ENCODE peak calls at places on chromosomes 13 and 19, in nine cellular contexts. One of them, this sample, is unnamed.

GRCh38 chr19:17873661-17874422 is 2.1 kb downstream of the SLC5A5 start:
- DNase-seq in HepG2: no peak
- DNase-seq in astrocyte of the cerebellum: no peak
- DNase-seq in lung: no peak
- DNase-seq in fibroblast of mammary gland: no peak
- DNase-seq in GM10248: peak
- DNase-seq in activated CD8-positive, alpha-beta T cell treated with anti-CD3 and anti-CD28 coated beads for 36 hours: peak
- DNase-seq in glutamatergic neuron: peak
- DNase-seq in natural killer cell: peak
- DNase-seq in this sample: no peak

GRCh38 chr19:40614595-40615411 is 13.6 kb downstream of the LTBP4 start:
- DNase-seq in fibroblast of mammary gland: peak
- DNase-seq in glutamatergic neuron: peak
- DNase-seq in HepG2: no peak
- DNase-seq in activated CD8-positive, alpha-beta T cell treated with anti-CD3 and anti-CD28 coated beads for 36 hours: peak
- DNase-seq in astrocyte of the cerebellum: peak
- DNase-seq in lung: peak
- DNase-seq in GM10248: peak
- DNase-seq in natural killer cell: no peak
- DNase-seq in this sample: peak

GRCh38 chr19:5128251-5128931 is 159.5 kb downstream of the KDM4B start:
- DNase-seq in fibroblast of mammary gland: peak
- DNase-seq in GM10248: no peak
- DNase-seq in natural killer cell: no peak
- DNase-seq in HepG2: no peak
- DNase-seq in glutamatergic neuron: no peak
- DNase-seq in lung: no peak
- DNase-seq in activated CD8-positive, alpha-beta T cell treated with anti-CD3 and anti-CD28 coated beads for 36 hours: no peak
- DNase-seq in astrocyte of the cerebellum: no peak
- DNase-seq in this sample: peak

GRCh38 chr19:20879501-20879900 is 43.5 kb upstream of the ZNF85 start:
- DNase-seq in HepG2: no peak
- DNase-seq in lung: no peak
- DNase-seq in GM10248: no peak
- DNase-seq in glutamatergic neuron: no peak
- DNase-seq in activated CD8-positive, alpha-beta T cell treated with anti-CD3 and anti-CD28 coated beads for 36 hours: no peak
- DNase-seq in fibroblast of mammary gland: no peak
- DNase-seq in astrocyte of the cerebellum: no peak
- DNase-seq in natural killer cell: no peak
- DNase-seq in this sample: no peak

GRCh38 chr19:30097746-30098280 is 155.8 kb downstream of the URI1 start:
- DNase-seq in lung: no peak
- DNase-seq in natural killer cell: no peak
- DNase-seq in fibroblast of mammary gland: no peak
- DNase-seq in HepG2: no peak
- DNase-seq in astrocyte of the cerebellum: no peak
- DNase-seq in glutamatergic neuron: no peak
- DNase-seq in activated CD8-positive, alpha-beta T cell treated with anti-CD3 and anti-CD28 coated beads for 36 hours: no peak
- DNase-seq in GM10248: no peak
- DNase-seq in this sample: no peak

GRCh38 chr19:52967772-52968171 is 5.1 kb upstream of the ZNF816 start:
- DNase-seq in GM10248: no peak
- DNase-seq in fibroblast of mammary gland: no peak
- DNase-seq in activated CD8-positive, alpha-beta T cell treated with anti-CD3 and anti-CD28 coated beads for 36 hours: no peak
- DNase-seq in astrocyte of the cerebellum: no peak
- DNase-seq in lung: no peak
- DNase-seq in natural killer cell: no peak
- DNase-seq in glutamatergic neuron: no peak
- DNase-seq in HepG2: no peak
- DNase-seq in this sample: no peak

GRCh38 chr19:15246198-15246481 is 13.9 kb upstream of the EPHX3 start:
- DNase-seq in HepG2: no peak
- DNase-seq in activated CD8-positive, alpha-beta T cell treated with anti-CD3 and anti-CD28 coated beads for 36 hours: no peak
- DNase-seq in natural killer cell: no peak
- DNase-seq in astrocyte of the cerebellum: no peak
- DNase-seq in glutamatergic neuron: no peak
- DNase-seq in lung: no peak
- DNase-seq in fibroblast of mammary gland: no peak
- DNase-seq in GM10248: no peak
- DNase-seq in this sample: no peak

GRCh38 chr19:49858591-49858985 is 7.6 kb downstream of the PTOV1 start:
- DNase-seq in fibroblast of mammary gland: no peak
- DNase-seq in lung: no peak
- DNase-seq in astrocyte of the cerebellum: no peak
- DNase-seq in activated CD8-positive, alpha-beta T cell treated with anti-CD3 and anti-CD28 coated beads for 36 hours: no peak
- DNase-seq in HepG2: no peak
- DNase-seq in GM10248: no peak
- DNase-seq in glutamatergic neuron: no peak
- DNase-seq in natural killer cell: no peak
- DNase-seq in this sample: no peak

GRCh38 chr19:19526581-19527370 is 1.9 kb upstream of the YJEFN3 start:
- DNase-seq in glutamatergic neuron: no peak
- DNase-seq in fibroblast of mammary gland: no peak
- DNase-seq in GM10248: peak
- DNase-seq in lung: no peak
- DNase-seq in activated CD8-positive, alpha-beta T cell treated with anti-CD3 and anti-CD28 coated beads for 36 hours: peak
- DNase-seq in astrocyte of the cerebellum: no peak
- DNase-seq in natural killer cell: no peak
- DNase-seq in HepG2: no peak
- DNase-seq in this sample: no peak

GRCh38 chr13:100547805-100548204 is 40.8 kb downstream of the GGACT start:
- DNase-seq in activated CD8-positive, alpha-beta T cell treated with anti-CD3 and anti-CD28 coated beads for 36 hours: no peak
- DNase-seq in lung: no peak
- DNase-seq in glutamatergic neuron: no peak
- DNase-seq in HepG2: no peak
- DNase-seq in astrocyte of the cerebellum: no peak
- DNase-seq in GM10248: no peak
- DNase-seq in natural killer cell: no peak
- DNase-seq in fibroblast of mammary gland: no peak
- DNase-seq in this sample: peak

GRCh38 chr19:57830071-57830602 is at the start of gene ZNF587B:
- DNase-seq in astrocyte of the cerebellum: peak
- DNase-seq in lung: peak
- DNase-seq in activated CD8-positive, alpha-beta T cell treated with anti-CD3 and anti-CD28 coated beads for 36 hours: peak
- DNase-seq in glutamatergic neuron: peak
- DNase-seq in natural killer cell: peak
- DNase-seq in HepG2: peak
- DNase-seq in GM10248: no peak
- DNase-seq in fibroblast of mammary gland: peak
- DNase-seq in this sample: no peak

GRCh38 chr13:76709851-76710250 is 176.4 kb downstream of the KCTD12 start:
- DNase-seq in HepG2: no peak
- DNase-seq in fibroblast of mammary gland: peak
- DNase-seq in activated CD8-positive, alpha-beta T cell treated with anti-CD3 and anti-CD28 coated beads for 36 hours: no peak
- DNase-seq in lung: no peak
- DNase-seq in GM10248: no peak
- DNase-seq in glutamatergic neuron: no peak
- DNase-seq in natural killer cell: no peak
- DNase-seq in astrocyte of the cerebellum: no peak
- DNase-seq in this sample: peak

GRCh38 chr19:35545001-35545854 is at the start of gene TMEM147:
- DNase-seq in activated CD8-positive, alpha-beta T cell treated with anti-CD3 and anti-CD28 coated beads for 36 hours: peak
- DNase-seq in natural killer cell: peak
- DNase-seq in glutamatergic neuron: peak
- DNase-seq in astrocyte of the cerebellum: peak
- DNase-seq in fibroblast of mammary gland: peak
- DNase-seq in GM10248: peak
- DNase-seq in lung: peak
- DNase-seq in HepG2: peak
- DNase-seq in this sample: peak
- TF ChIP-seq CTCF in activated CD8-positive, alpha-beta T cell treated with anti-CD3 and anti-CD28 coated beads for 36 hours: no peak
- TF ChIP-seq CTCF in natural killer cell: no peak
- TF ChIP-seq CTCF in glutamatergic neuron: no peak
- TF ChIP-seq CTCF in astrocyte of the cerebellum: no peak
- TF ChIP-seq CTCF in fibroblast of mammary gland: no peak
- TF ChIP-seq CTCF in GM10248: no peak
- TF ChIP-seq CTCF in lung: no peak
- TF ChIP-seq CTCF in HepG2: no peak
- TF ChIP-seq CTCF in this sample: no peak

DNA sequence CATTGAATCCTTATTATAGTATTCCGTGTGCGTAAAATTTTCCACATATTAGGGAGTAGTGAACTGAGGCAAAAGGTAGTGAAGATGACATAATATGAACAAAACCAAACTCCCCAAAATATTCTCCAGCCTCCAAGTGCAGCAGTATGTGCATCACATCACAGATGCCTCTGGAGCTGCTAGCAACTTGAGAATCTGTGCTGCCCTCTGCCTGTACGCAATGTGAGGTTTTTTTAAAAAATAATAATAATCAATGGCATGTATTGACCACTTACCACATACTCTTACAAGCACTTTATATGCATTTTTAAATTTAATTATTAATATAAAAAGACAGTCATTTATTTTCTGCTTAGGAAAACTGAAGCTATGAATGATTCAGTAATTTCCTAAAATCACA is 583.0 kb upstream of the SPRY2 start:
- DNase-seq in GM10248: no peak
- DNase-seq in astrocyte of the cerebellum: no peak
- DNase-seq in glutamatergic neuron: no peak
- DNase-seq in natural killer cell: no peak
- DNase-seq in lung: no peak
- DNase-seq in HepG2: no peak
- DNase-seq in fibroblast of mammary gland: peak
- DNase-seq in activated CD8-positive, alpha-beta T cell treated with anti-CD3 and anti-CD28 coated beads for 36 hours: no peak
- DNase-seq in this sample: no peak
- TF ChIP-seq CTCF in GM10248: peak
- TF ChIP-seq CTCF in astrocyte of the cerebellum: peak
- TF ChIP-seq CTCF in glutamatergic neuron: no peak
- TF ChIP-seq CTCF in natural killer cell: no peak
- TF ChIP-seq CTCF in lung: no peak
- TF ChIP-seq CTCF in HepG2: no peak
- TF ChIP-seq CTCF in fibroblast of mammary gland: peak
- TF ChIP-seq CTCF in activated CD8-positive, alpha-beta T cell treated with anti-CD3 and anti-CD28 coated beads for 36 hours: no peak
- TF ChIP-seq CTCF in this sample: no peak

GRCh38 chr13:52004508-52005183 is 6.6 kb downstream of the ATP7B start:
- DNase-seq in GM10248: no peak
- DNase-seq in glutamatergic neuron: no peak
- DNase-seq in astrocyte of the cerebellum: no peak
- DNase-seq in HepG2: no peak
- DNase-seq in lung: no peak
- DNase-seq in natural killer cell: no peak
- DNase-seq in fibroblast of mammary gland: no peak
- DNase-seq in activated CD8-positive, alpha-beta T cell treated with anti-CD3 and anti-CD28 coated beads for 36 hours: no peak
- DNase-seq in this sample: no peak
- TF ChIP-seq CTCF in GM10248: no peak
- TF ChIP-seq CTCF in glutamatergic neuron: no peak
- TF ChIP-seq CTCF in astrocyte of the cerebellum: no peak
- TF ChIP-seq CTCF in HepG2: peak
- TF ChIP-seq CTCF in lung: no peak
- TF ChIP-seq CTCF in natural killer cell: no peak
- TF ChIP-seq CTCF in fibroblast of mammary gland: no peak
- TF ChIP-seq CTCF in activated CD8-positive, alpha-beta T cell treated with anti-CD3 and anti-CD28 coated beads for 36 hours: no peak
- TF ChIP-seq CTCF in this sample: no peak

GRCh38 chr13:51220706-51221105 is 1.5 kb upstream of the FAM124A start:
- DNase-seq in astrocyte of the cerebellum: no peak
- DNase-seq in fibroblast of mammary gland: no peak
- DNase-seq in activated CD8-positive, alpha-beta T cell treated with anti-CD3 and anti-CD28 coated beads for 36 hours: peak
- DNase-seq in lung: no peak
- DNase-seq in natural killer cell: no peak
- DNase-seq in HepG2: no peak
- DNase-seq in GM10248: no peak
- DNase-seq in glutamatergic neuron: no peak
- DNase-seq in this sample: no peak

GRCh38 chr13:51223284-51224270 is 1.4 kb downstream of the FAM124A start:
- DNase-seq in lung: no peak
- DNase-seq in activated CD8-positive, alpha-beta T cell treated with anti-CD3 and anti-CD28 coated beads for 36 hours: no peak
- DNase-seq in astrocyte of the cerebellum: no peak
- DNase-seq in fibroblast of mammary gland: no peak
- DNase-seq in glutamatergic neuron: no peak
- DNase-seq in natural killer cell: no peak
- DNase-seq in HepG2: no peak
- DNase-seq in GM10248: no peak
- DNase-seq in this sample: no peak

GRCh38 chr13:51221108-51221507 is 1.1 kb upstream of the FAM124A start:
- DNase-seq in GM10248: no peak
- DNase-seq in HepG2: no peak
- DNase-seq in natural killer cell: no peak
- DNase-seq in activated CD8-positive, alpha-beta T cell treated with anti-CD3 and anti-CD28 coated beads for 36 hours: no peak
- DNase-seq in fibroblast of mammary gland: no peak
- DNase-seq in glutamatergic neuron: no peak
- DNase-seq in astrocyte of the cerebellum: no peak
- DNase-seq in lung: no peak
- DNase-seq in this sample: no peak

GRCh38 chr13:51222510-51223283 is 499 bp downstream of the FAM124A start:
- DNase-seq in lung: no peak
- DNase-seq in glutamatergic neuron: no peak
- DNase-seq in HepG2: no peak
- DNase-seq in astrocyte of the cerebellum: no peak
- DNase-seq in activated CD8-positive, alpha-beta T cell treated with anti-CD3 and anti-CD28 coated beads for 36 hours: no peak
- DNase-seq in GM10248: peak
- DNase-seq in natural killer cell: no peak
- DNase-seq in fibroblast of mammary gland: no peak
- DNase-seq in this sample: no peak

GRCh38 chr13:51221674-51222509 is at the start of gene FAM124A:
- DNase-seq in HepG2: no peak
- DNase-seq in lung: no peak
- DNase-seq in GM10248: peak
- DNase-seq in activated CD8-positive, alpha-beta T cell treated with anti-CD3 and anti-CD28 coated beads for 36 hours: peak
- DNase-seq in glutamatergic neuron: peak
- DNase-seq in fibroblast of mammary gland: peak
- DNase-seq in astrocyte of the cerebellum: no peak
- DNase-seq in natural killer cell: peak
- DNase-seq in this sample: no peak
- TF ChIP-seq CTCF in HepG2: no peak
- TF ChIP-seq CTCF in lung: no peak
- TF ChIP-seq CTCF in GM10248: peak
- TF ChIP-seq CTCF in activated CD8-positive, alpha-beta T cell treated with anti-CD3 and anti-CD28 coated beads for 36 hours: no peak
- TF ChIP-seq CTCF in glutamatergic neuron: peak
- TF ChIP-seq CTCF in fibroblast of mammary gland: no peak
- TF ChIP-seq CTCF in astrocyte of the cerebellum: no peak
- TF ChIP-seq CTCF in natural killer cell: no peak
- TF ChIP-seq CTCF in this sample: peak

This sample was measured in HFFc6.